ENCODE peak calls at places on chromosomes 1 and 21, in five cellular contexts. Z is foreskin keratinocyte, R is NT2/D1, F is psoas muscle, W is suprapubic skin. P is an unnamed sample.

GRCh38 chr1:76697361-76697760 is 169.9 kb upstream of the ST6GALNAC5 start:
- DNase-seq in Z (no peak), R (no peak), F (no peak), W (no peak), P (no peak)

GRCh38 chr1:178530037-178530402 is 17.1 kb downstream of the TEX35 start:
- DNase-seq in Z (peak; percentile 86), R (no peak), F (no peak), W (peak; percentile 43), P (no peak)

GRCh38 chr1:150925080-150925479 is 1.1 kb upstream of the SETDB1 start:
- DNase-seq in Z (no peak), R (peak; percentile 40), F (no peak), W (peak; percentile 42), P (no peak)

GRCh38 chr1:116449578-116449977 is 76.5 kb downstream of the ATP1A1 start:
- DNase-seq in Z (no peak), R (no peak), F (no peak), W (no peak), P (no peak)

GRCh38 chr1:153611356-153611755 is 1.6 kb downstream of the S100A16 start:
- DNase-seq in Z (peak; percentile 62), R (no peak), F (no peak), W (no peak), P (no peak)

GRCh38 chr1:117658676-117659075 is 52.8 kb downstream of the TENT5C start:
- DNase-seq in Z (no peak), R (no peak), F (no peak), W (no peak), P (no peak)

GRCh38 chr1:116915182-116915611 is 5.5 kb downstream of the PTGFRN start:
- DNase-seq in Z (no peak), R (no peak), F (no peak), W (no peak), P (no peak)

GRCh38 chr1:99640672-99641071 is 5.2 kb upstream of the PALMD start:
- DNase-seq in Z (no peak), R (no peak), F (no peak), W (no peak), P (no peak)

GRCh38 chr1:1625404-1625775 is 6.6 kb upstream of the MMP23B start:
- DNase-seq in Z (no peak), R (no peak), F (no peak), W (peak; percentile 76), P (no peak)

GRCh38 chr1:41735139-41735538 is 183.6 kb downstream of the HIVEP3 start:
- DNase-seq in Z (no peak), R (no peak), F (no peak), W (no peak), P (no peak)

GRCh38 chr21:41583274-41583790 is 75.4 kb upstream of the TMPRSS2 start:
- DNase-seq in Z (peak; percentile 63), R (no peak), F (no peak), W (no peak), P (no peak)

GRCh38 chr1:241140670-241141069 is 216.3 kb downstream of the RGS7 start:
- DNase-seq in Z (no peak), R (no peak), F (no peak), W (no peak), P (no peak)

GRCh38 chr21:25809013-25809412 is 74.2 kb downstream of the GABPA start:
- DNase-seq in Z (peak; percentile 50), R (no peak), F (no peak), W (no peak), P (no peak)

DNA sequence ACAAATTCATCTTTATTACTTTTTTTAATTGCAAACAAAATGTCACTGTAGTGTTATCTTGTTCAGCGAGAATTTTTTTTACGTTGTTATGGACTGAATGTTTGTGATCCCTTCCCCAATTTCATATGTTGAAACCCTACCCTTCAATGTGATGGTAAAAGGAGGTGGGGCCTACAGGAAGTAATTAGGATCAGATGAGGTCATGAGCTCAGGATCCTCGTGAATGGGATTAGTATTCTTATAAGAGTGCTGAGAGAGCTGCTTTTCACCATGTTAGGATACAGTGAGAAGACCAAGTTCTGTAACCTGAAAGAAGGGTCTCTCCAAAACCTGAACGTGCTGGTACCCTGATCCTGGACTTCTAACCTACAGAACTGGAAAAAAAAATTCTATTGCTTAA is 646.0 kb upstream of the TMPRSS15 start:
- DNase-seq in Z (no peak), R (no peak), F (no peak), W (no peak), P (no peak)
- H3K4me1 ChIP-seq in Z (no peaks in the 10 kb centered on the region), R (no peaks in the 10 kb centered on the region), F (no peaks in the 10 kb centered on the region), W (no peaks in the 10 kb centered on the region), P (no peaks in the 10 kb centered on the region)

DNA sequence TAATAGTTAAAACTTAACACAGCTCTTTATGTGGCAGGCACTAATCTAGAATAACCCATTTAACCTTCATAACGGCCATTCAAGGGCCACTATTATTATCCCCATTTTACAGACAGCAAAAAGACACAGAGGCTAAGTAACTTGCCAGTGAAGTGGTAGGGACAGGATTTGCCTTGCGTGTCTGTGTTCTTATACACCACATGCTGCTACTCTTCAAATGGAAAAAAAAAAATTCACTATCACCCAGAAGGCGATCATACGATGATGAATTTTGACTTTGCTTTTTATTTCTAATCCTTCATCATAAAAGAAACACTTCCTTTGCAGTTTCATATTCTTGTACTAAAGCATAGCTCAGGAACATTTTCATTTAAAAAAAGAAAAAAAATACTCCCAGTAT is 65.5 kb downstream of the RERE start:
- DNase-seq in Z (no peak), R (no peak), F (no peak), W (no peak), P (no peak)
- H3K4me1 ChIP-seq in Z (no peaks in the 10 kb centered on the region), R (no peaks in the 10 kb centered on the region), F (peaks cover 5% of the 10 kb centered on the region), W (peaks cover 4% of the 10 kb centered on the region), P (no peaks in the 10 kb centered on the region)

DNA sequence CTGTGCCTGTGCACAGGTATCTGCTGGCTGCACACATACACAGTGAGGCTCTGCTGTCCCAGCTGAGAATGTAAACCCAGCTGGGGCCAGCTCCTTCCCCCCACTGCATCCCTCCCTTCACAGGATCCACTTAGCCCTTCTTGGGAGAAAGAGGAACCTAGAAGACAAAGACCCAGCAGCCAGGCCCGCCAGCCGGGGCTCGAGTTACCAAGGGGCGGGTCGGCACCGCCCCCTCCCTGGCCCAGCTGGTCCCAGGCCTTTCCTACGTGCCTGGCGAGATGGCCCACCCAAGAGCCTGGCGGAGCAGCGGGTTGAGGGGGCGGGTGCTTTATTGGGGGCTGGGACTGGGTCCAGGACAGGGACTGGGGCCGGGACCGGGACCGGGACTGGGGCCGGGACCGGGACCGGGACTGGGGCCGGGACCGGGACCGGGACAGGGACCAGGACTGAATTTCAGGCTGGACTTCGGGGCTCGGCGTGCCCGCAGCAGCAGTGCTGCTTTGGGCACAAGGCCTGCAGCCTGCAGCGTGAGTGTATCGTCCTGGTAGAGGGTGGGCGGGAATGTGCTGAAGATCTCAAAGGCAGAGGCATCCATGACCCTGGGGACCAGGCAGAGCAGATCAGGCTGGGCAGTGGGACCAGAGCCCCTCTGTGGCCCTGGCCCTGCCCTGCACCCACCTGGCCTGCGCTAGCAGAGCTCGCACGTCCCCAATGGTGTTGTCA is 2.2 kb downstream of the SH3BGRL3 start:
- DNase-seq in Z (no peak), R (peak; percentile 63), F (peak; percentile 46), W (peak; percentile 65), P (no peak)
- H3K4me1 ChIP-seq in Z (peaks cover 24% of the 10 kb centered on the region), R (peaks cover 39% of the 10 kb centered on the region), F (peaks cover 73% of the 10 kb centered on the region), W (peaks cover 86% of the 10 kb centered on the region), P (peaks cover 5% of the 10 kb centered on the region)

GRCh38 chr1:179877586-179878265 is at the start of gene TOR1AIP2:
- DNase-seq in Z (peak; percentile 56), R (peak; percentile 81), F (peak; percentile 89), W (peak; percentile 95), P (peak; percentile 83)
- H3K4me1 ChIP-seq in Z (peaks cover 6% of the 10 kb centered on the region), R (no peaks in the 10 kb centered on the region), F (peaks cover 47% of the 10 kb centered on the region), W (peaks cover 45% of the 10 kb centered on the region), P (peaks cover 18% of the 10 kb centered on the region)

DNA sequence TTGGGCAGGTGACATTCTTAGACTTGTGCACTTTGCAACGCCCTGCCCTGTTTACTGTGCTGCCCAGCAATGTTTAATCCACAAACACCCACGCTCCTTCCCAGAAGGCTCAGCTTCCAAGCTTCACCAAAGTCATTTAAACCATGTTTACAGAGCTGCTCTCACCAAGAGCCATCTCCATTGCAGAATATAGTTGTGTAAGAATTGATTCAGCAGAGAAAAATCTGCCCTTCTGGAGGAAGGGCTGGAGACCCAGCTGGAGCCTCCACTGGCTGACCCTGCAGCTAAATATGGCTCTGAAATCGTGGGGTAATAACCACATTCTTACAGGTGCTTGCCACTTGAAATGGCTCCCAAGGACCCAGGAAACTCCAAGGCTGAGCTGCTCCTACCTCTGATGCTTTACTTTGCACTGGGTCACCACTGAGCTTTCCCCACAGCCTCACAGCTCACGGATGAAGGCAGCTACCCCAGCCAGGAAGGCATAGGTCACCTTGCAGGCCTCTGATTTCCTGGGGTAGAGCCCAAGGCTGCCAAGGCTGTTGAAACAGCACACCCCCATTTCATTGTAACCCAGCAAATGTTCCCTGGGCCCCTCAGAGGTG is 8.8 kb downstream of the CAPN2 start:
- DNase-seq in Z (no peak), R (no peak), F (no peak), W (no peak), P (no peak)
- H3K4me1 ChIP-seq in Z (peaks cover 36% of the 10 kb centered on the region), R (peaks cover 17% of the 10 kb centered on the region), F (peaks cover 29% of the 10 kb centered on the region), W (peaks cover 45% of the 10 kb centered on the region), P (no peaks in the 10 kb centered on the region)

GRCh38 chr1:201115390-201115937 is 3.2 kb upstream of the CACNA1S start:
- DNase-seq in Z (no peak), R (no peak), F (no peak), W (no peak), P (no peak)

GRCh38 chr1:201114245-201115131 is 2.3 kb upstream of the CACNA1S start:
- DNase-seq in Z (peak; percentile 72), R (peak; percentile 98), F (peak; percentile 89), W (peak; percentile 89), P (peak; percentile 90)

GRCh38 chr1:201111672-201112071 is 554 bp downstream of the CACNA1S start:
- DNase-seq in Z (no peak), R (no peak), F (no peak), W (no peak), P (no peak)

GRCh38 chr1:201112173-201112731 is at the start of gene CACNA1S:
- DNase-seq in Z (no peak), R (no peak), F (peak; percentile 70), W (no peak), P (no peak)

DNA sequence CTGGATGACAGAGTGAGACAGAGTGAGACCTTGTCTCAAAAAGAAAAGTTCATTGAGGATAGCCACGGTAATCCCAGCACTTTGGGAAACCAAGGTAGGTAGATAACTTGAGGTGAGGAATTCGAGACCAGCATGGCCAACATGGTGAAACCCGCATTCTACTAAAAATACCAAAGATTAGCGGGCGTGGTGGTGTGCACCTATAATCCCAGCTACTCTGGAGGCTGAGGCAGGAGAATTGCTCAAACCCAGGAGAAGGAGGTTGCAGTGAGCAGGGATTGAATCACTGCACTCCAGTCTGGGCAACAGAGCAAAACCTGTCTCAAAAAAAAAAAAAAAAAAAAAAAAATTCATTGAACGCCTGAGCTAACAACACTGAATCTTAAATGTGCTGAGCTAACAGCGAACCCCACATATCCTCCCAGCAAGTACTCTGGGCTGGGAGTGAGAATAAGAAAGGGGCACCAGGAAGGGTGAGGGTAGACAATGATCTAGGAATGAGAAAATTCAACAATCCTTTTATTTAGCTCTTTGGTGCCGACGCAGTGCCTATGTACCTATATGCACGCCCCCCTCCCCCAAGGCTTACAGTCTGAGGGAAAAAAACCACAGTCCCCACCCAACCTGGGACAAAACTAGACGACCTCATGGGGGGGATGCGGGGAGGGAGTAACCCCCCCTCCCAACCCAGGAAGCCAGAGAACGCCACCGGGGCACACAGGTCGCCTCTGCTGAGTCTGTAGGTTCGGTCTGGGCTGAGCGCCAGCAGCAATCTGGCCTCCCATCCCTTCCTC is 1.4 kb upstream of the CACNA1S start:
- DNase-seq in Z (no peak), R (no peak), F (no peak), W (no peak), P (no peak)
- H3K4me1 ChIP-seq in Z (no peaks in the 10 kb centered on the region), R (peaks cover 25% of the 10 kb centered on the region), F (peaks cover 28% of the 10 kb centered on the region), W (peaks cover 14% of the 10 kb centered on the region), P (peaks cover 9% of the 10 kb centered on the region)

GRCh38 chr1:234498448-234499118 is 19.6 kb upstream of the TARBP1 start:
- DNase-seq in Z (no peak), R (no peak), F (no peak), W (no peak), P (no peak)
- H3K4me1 ChIP-seq in Z (peaks cover 25% of the 10 kb centered on the region), R (no peaks in the 10 kb centered on the region), F (peaks cover 53% of the 10 kb centered on the region), W (peaks cover 27% of the 10 kb centered on the region), P (peaks cover 49% of the 10 kb centered on the region)

P was measured in HAP-1.